ENCODE peak calls at places on chromosomes 3 and 15, in seven cellular contexts. P, C, O, D, N, B and M are unnamed samples.
A peak's percentile ranks its signal among the peaks of the same experiment; 100 is the strongest.

GRCh38 chr3:128319107-128319506 is 147.6 kb downstream of the DNAJB8 start:
- DNase-seq in P (no peak), C (no peak), O (no peak), D (no peak), N (no peak), B (no peak), M (no peak)

GRCh38 chr15:71792521-71792920 is 17.8 kb upstream of the NR2E3 start:
- DNase-seq in P (peak; percentile 77), C (no peak), O (no peak), D (no peak), N (peak; percentile 74), B (no peak), M (no peak)

GRCh38 chr3:194375473-194375872 is 5.9 kb upstream of the LRRC15 start:
- DNase-seq in P (no peak), C (peak; percentile 9), O (no peak), D (no peak), N (no peak), B (no peak), M (no peak)

GRCh38 chr3:18655827-18656226 is 230.7 kb upstream of the SATB1 start:
- DNase-seq in P (no peak), C (no peak), O (no peak), D (no peak), N (no peak), B (no peak), M (no peak)

GRCh38 chr3:127479449-127479848 is 111.1 kb downstream of the TPRA1 start:
- DNase-seq in P (no peak), C (peak; percentile 48), O (no peak), D (no peak), N (no peak), B (no peak), M (no peak)

GRCh38 chr3:157838457-157838856 is 267.8 kb downstream of the SHOX2 start:
- DNase-seq in P (no peak), C (no peak), O (no peak), D (no peak), N (no peak), B (no peak), M (no peak)

GRCh38 chr15:95557226-95558046 is 773.1 kb upstream of the NR2F2 start:
- DNase-seq in P (peak; percentile 95), C (no peak), O (no peak), D (no peak), N (peak; percentile 85), B (no peak), M (peak; percentile 2)

GRCh38 chr3:120203016-120203415 is 82.0 kb downstream of the GPR156 start:
- DNase-seq in P (peak; percentile 78), C (no peak), O (no peak), D (no peak), N (peak; percentile 87), B (no peak), M (no peak)

GRCh38 chr15:67232591-67232990 is 21.9 kb downstream of the AAGAB start:
- DNase-seq in P (no peak), C (no peak), O (no peak), D (no peak), N (no peak), B (no peak), M (no peak)

GRCh38 chr15:29978411-29979382 is 104.1 kb upstream of the GOLGA8J start:
- DNase-seq in P (no peak), C (no peak), O (no peak), D (no peak), N (peak; percentile 16), B (no peak), M (no peak)

GRCh38 chr15:65583701-65584100 is 27.2 kb downstream of the INTS14 start:
- DNase-seq in P (peak; percentile 41), C (no peak), O (peak; percentile 76), D (peak; percentile 9), N (no peak), B (no peak), M (peak; percentile 80)

GRCh38 chr15:58440181-58440910 is 8.6 kb downstream of the LIPC start:
- DNase-seq in P (peak; percentile 46), C (no peak), O (no peak), D (no peak), N (peak; percentile 65), B (no peak), M (no peak)

GRCh38 chr15:99361541-99362185 is 110.4 kb downstream of the LRRC28 start:
- DNase-seq in P (peak; percentile 42), C (no peak), O (peak; percentile 32), D (no peak), N (peak; percentile 37), B (no peak), M (peak; percentile 19)

GRCh38 chr15:40844543-40844981 is 714 bp downstream of the SPINT1 start:
- DNase-seq in P (no peak), C (peak; percentile 44), O (no peak), D (peak; percentile 11), N (peak; percentile 29), B (peak; percentile 25), M (peak; percentile 29)

GRCh38 chr3:188303286-188303799 is 149.4 kb downstream of the LPP start:
- DNase-seq in P (no peak), C (no peak), O (no peak), D (no peak), N (no peak), B (no peak), M (no peak)

GRCh38 chr3:137709011-137709601 is 55.0 kb upstream of the SOX14 start:
- DNase-seq in P (no peak), C (no peak), O (peak; percentile 43), D (no peak), N (no peak), B (no peak), M (peak; percentile 27)

GRCh38 chr3:16604433-16604832 is 790 bp downstream of the DAZL start:
- DNase-seq in P (no peak), C (no peak), O (no peak), D (no peak), N (no peak), B (no peak), M (no peak)

GRCh38 chr3:45210308-45211038 is 15.6 kb downstream of the TMEM158 start:
- DNase-seq in P (peak; percentile 80), C (peak; percentile 90), O (peak; percentile 38), D (peak; percentile 64), N (peak; percentile 89), B (peak; percentile 69), M (peak; percentile 78)

GRCh38 chr3:165837058-165837525 is at the start of gene BCHE:
- DNase-seq in P (peak; percentile 30), C (peak; percentile 60), O (no peak), D (no peak), N (no peak), B (no peak), M (no peak)

GRCh38 chr3:179546814-179547241 is 15.9 kb upstream of the ACTL6A start:
- DNase-seq in P (no peak), C (no peak), O (no peak), D (no peak), N (no peak), B (no peak), M (peak; percentile 47)

GRCh38 chr15:47711654-47712053 is 5.7 kb upstream of the SEMA6D start:
- DNase-seq in P (no peak), C (no peak), O (peak; percentile 47), D (no peak), N (peak; percentile 14), B (no peak), M (peak; percentile 12)